ENCODE peak calls at places on chromosomes 6 and 20, in six cellular contexts. A is T-helper 17 cell, L is skeletal muscle cell, U is fibroblast of mammary gland, C is smooth muscle cell of the brain vasculature, J is gastrocnemius medialis. W is an unnamed sample.

GRCh38 chr6:5998741-5999687 is 7.7 kb downstream of the NRN1 start:
- DNase-seq in A (no peak), L (no peak), U (peak), C (no peak), J (no peak), W (no peak)

GRCh38 chr6:135830971-135831370 is 20.5 kb upstream of the PDE7B start:
- DNase-seq in A (no peak), L (peak), U (peak), C (no peak), J (no peak), W (no peak)

GRCh38 chr6:46421939-46422338 is 69.3 kb downstream of the RCAN2 start:
- DNase-seq in A (no peak), L (no peak), U (no peak), C (no peak), J (no peak), W (no peak)

GRCh38 chr20:38113401-38114325 is 51.4 kb downstream of the TGM2 start:
- DNase-seq in A (no peak), L (no peak), U (no peak), C (no peak), J (peak), W (no peak)

GRCh38 chr20:57787151-57787968 is 77.5 kb upstream of the PMEPA1 start:
- DNase-seq in A (no peak), L (no peak), U (no peak), C (no peak), J (no peak), W (no peak)

GRCh38 chr20:34388678-34389077 is 25.6 kb downstream of the ITCH start:
- DNase-seq in A (no peak), L (no peak), U (no peak), C (no peak), J (no peak), W (no peak)

GRCh38 chr6:126180585-126180984 is 159.3 kb upstream of the CENPW start:
- DNase-seq in A (no peak), L (peak), U (peak), C (peak), J (peak), W (peak)

GRCh38 chr6:80988892-80989291 is 763.6 kb downstream of the TENT5A start:
- DNase-seq in A (no peak), L (no peak), U (peak), C (no peak), J (no peak), W (no peak)